ENCODE peak calls at places on chromosomes 2 and 18, in four cellular contexts. Y, Q, F and L are unnamed samples.

GRCh38 chr2:161650116-161651015 is 26.1 kb downstream of the SLC4A10 start:
- DNase-seq in Y (no peak), Q (no peak), F (no peak), L (no peak)

GRCh38 chr2:69975853-69976462 is 14.5 kb upstream of the ASPRV1 start:
- DNase-seq in Y (peak; percentile 72), F (no peak), Q (no peak), L (no peak)

GRCh38 chr2:138708682-138709241 is 71.4 kb downstream of the NXPH2 start:
- DNase-seq in F (no peak), Y (no peak), Q (no peak), L (no peak)

GRCh38 chr2:29530281-29530680 is 391.1 kb downstream of the ALK start:
- DNase-seq in Y (no peak), F (no peak), Q (no peak), L (no peak)

GRCh38 chr2:106849253-106849652 is 36.7 kb downstream of the ST6GAL2 start:
- DNase-seq in Y (no peak), Q (no peak), F (no peak), L (no peak)

GRCh38 chr2:40128796-40129195 is 323.1 kb downstream of the SLC8A1 start:
- DNase-seq in Y (no peak), Q (no peak), F (no peak), L (no peak)

GRCh38 chr2:134657650-134658250 is 61.0 kb downstream of the TMEM163 start:
- DNase-seq in Q (no peak), F (no peak), Y (no peak), L (no peak)

GRCh38 chr2:168819829-168820489 is 17.5 kb downstream of the NOSTRIN start:
- DNase-seq in Y (no peak), Q (no peak), F (no peak), L (no peak)

GRCh38 chr2:160952462-160952861 is 207.8 kb upstream of the TANK start:
- DNase-seq in Q (no peak), F (no peak), Y (no peak), L (no peak)

GRCh38 chr18:28163201-28163778 is 13.6 kb downstream of the CDH2 start:
- DNase-seq in F (no peak), Y (no peak), Q (no peak), L (no peak)

GRCh38 chr2:9136997-9137819 is 69.4 kb upstream of the ASAP2 start:
- DNase-seq in F (no peak), Q (no peak), Y (no peak), L (no peak)

GRCh38 chr2:113992090-113992489 is 102.2 kb downstream of the ACTR3 start:
- DNase-seq in Y (no peak), F (no peak), Q (no peak), L (no peak)

GRCh38 chr2:119195887-119196286 is 27.7 kb upstream of the STEAP3 start:
- DNase-seq in Q (no peak), F (no peak), Y (no peak), L (no peak)

GRCh38 chr18:51251625-51252024 is 54.1 kb upstream of the MEX3C start:
- DNase-seq in Y (no peak), F (peak; percentile 32), Q (peak; percentile 13), L (peak; percentile 69)

GRCh38 chr18:4063545-4063944 is 391.6 kb downstream of the DLGAP1 start:
- DNase-seq in Q (no peak), F (no peak), Y (no peak), L (no peak)

GRCh38 chr2:113176696-113177355 is 3.1 kb downstream of the PSD4 start:
- DNase-seq in Q (no peak), F (no peak), Y (no peak), L (no peak)

GRCh38 chr2:156537147-156537546 is 101.0 kb downstream of the GPD2 start:
- DNase-seq in Y (no peak), F (no peak), Q (no peak), L (no peak)

GRCh38 chr2:178478442-178479274 is at the start of gene FKBP7:
- DNase-seq in Q (peak; percentile 54), F (peak; percentile 51), Y (peak; percentile 85), L (peak; percentile 33)

GRCh38 chr2:197460653-197461052 is 7.3 kb downstream of the COQ10B start:
- DNase-seq in Y (no peak), Q (no peak), F (no peak), L (no peak)

GRCh38 chr2:191051825-191052778 is 38.1 kb upstream of the STAT1 start:
- DNase-seq in Q (peak; percentile 69), F (no peak), Y (peak; percentile 20), L (peak; percentile 12)

GRCh38 chr2:56014075-56014730 is 90.6 kb upstream of the EFEMP1 start:
- DNase-seq in Q (no peak), F (no peak), Y (no peak), L (no peak)

GRCh38 chr18:8988262-8988871 is 114.1 kb upstream of the NDUFV2 start:
- DNase-seq in F (peak; percentile 32), Q (no peak), Y (peak; percentile 56), L (no peak)

GRCh38 chr18:73990241-73990640 is 157.4 kb downstream of the FBXO15 start:
- DNase-seq in F (no peak), Y (no peak), Q (no peak), L (no peak)

GRCh38 chr2:55856936-55857335 is 66.6 kb downstream of the EFEMP1 start:
- DNase-seq in F (no peak), Q (no peak), Y (no peak), L (no peak)

GRCh38 chr2:30298302-30298701 is 67.0 kb downstream of the LBH start:
- DNase-seq in F (peak; percentile 35), Q (no peak), Y (no peak), L (no peak)

GRCh38 chr2:235595420-235596010 is 101.7 kb downstream of the AGAP1 start:
- DNase-seq in F (peak; percentile 49), Y (peak; percentile 54), Q (peak; percentile 11), L (no peak)

GRCh38 chr2:135916232-135916631 is 40.0 kb upstream of the MCM6 start:
- DNase-seq in Q (no peak), F (no peak), Y (no peak), L (no peak)

GRCh38 chr18:13566941-13567762 is 159.2 kb downstream of the FAM210A start:
- DNase-seq in Y (no peak), F (peak; percentile 35), Q (peak; percentile 57), L (peak; percentile 89)
- TF ChIP-seq SPI1 in Y (no peak), F (peak; percentile 73), Q (peak; percentile 19), L (peak; percentile 66)

DNA sequence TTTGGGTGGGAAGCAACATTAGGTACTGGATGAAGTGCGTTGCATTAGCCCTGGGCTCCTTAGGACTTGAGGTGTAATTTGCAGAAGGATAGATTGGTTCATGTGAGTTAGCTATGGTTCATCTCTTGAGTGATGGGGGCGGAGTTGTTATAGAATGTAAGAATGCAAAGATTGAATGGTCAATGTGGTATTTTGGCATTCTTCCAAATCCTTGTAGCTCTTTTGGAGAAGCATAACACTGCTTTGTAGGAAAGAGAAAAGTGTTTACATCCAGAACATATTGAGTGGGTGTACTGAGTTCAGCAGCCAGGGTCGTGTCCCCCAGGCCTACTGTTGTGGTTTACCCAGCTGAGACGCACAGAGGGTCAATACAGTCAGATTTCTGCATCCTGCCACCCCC is 173.5 kb downstream of the FMNL2 start:
- DNase-seq in Q (no peak), F (no peak), Y (no peak), L (no peak)
- TF ChIP-seq SPI1 in Q (no peak), F (no peak), Y (no peak), L (no peak)

DNA sequence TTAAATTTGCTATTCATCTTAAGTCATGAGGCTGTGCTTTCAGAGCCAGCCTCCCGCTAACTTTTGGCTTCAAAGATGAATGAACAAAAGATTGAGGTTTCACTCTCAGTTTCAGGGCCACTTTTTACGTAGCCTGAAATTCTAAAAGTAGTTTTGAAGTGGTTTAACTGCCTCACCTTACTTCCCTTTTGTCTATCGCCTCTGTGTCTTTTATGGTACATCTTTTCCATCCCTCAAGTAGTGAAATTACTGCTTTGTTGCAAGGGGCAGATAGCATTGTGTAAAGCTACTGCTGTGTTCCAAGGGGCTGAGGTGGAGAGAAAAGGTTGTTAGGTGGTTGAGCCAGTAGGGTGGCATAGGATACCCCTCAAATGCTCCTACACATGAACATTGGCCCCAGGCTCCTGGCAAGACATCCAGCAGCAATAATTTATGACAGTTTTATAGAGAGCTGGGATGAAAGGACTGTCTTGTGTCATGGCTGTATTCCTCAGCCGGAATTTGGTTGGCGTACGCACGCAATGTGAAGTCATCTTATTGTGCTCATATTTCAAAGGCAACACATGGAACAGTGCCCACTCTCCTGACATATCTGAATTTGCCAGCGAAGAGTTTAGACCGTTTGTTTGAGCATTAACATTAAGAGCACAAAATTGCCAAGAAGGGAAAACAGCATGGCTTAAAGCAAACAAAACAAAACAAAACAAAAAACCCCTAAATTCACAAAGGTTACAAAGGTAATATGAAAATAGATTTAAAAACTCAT is 32.2 kb downstream of the QPCT start:
- DNase-seq in Q (no peak), F (no peak), Y (no peak), L (peak; percentile 78)
- TF ChIP-seq SPI1 in Q (no peak), F (peak; percentile 44), Y (no peak), L (peak; percentile 28)

DNA sequence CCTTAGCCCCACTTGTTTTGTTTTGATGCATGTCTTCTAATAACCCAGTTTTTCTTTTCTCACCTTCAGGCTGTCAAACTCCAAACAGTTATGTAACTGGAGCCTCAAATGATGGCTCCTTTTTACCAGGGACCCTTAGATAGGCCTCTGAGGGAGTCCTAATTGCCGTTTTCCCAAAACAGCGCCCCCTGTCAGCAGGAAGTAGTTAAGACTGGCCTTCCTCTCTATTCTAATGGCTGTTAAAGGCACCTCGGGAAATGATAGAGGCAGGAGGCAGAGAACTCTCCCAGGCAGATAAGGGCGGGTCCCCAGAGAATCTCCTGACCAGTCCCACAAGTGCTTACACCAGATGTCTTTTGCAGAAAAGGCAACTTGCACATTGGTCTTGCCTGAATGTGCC is 123.2 kb downstream of the KCNS3 start:
- DNase-seq in Y (no peak), Q (no peak), F (no peak), L (no peak)
- TF ChIP-seq SPI1 in Y (no peak), Q (no peak), F (no peak), L (no peak)